ENCODE peak calls at places on chromosomes 4 and X, in four cellular contexts. C is right atrium auricular region, Q is hepatocyte, K is endodermal cell. B is an unnamed sample.

GRCh38 chrX:155611302-155611701 is 1.4 kb downstream of the TMLHE start:
- DNase-seq in C (no peak), Q (no peak), K (no peak), B (no peak)

GRCh38 chrX:150165776-150166610 is 197.1 kb upstream of the MAMLD1 start:
- DNase-seq in C (no peak), Q (no peak), K (no peak), B (no peak)

GRCh38 chrX:39199429-39199828 is 398.2 kb downstream of the MID1IP1 start:
- DNase-seq in K (no peak), C (no peak), Q (no peak), B (no peak)

GRCh38 chr4:173527103-173527876 is 2.7 kb downstream of the HAND2 start:
- DNase-seq in C (no peak), K (peak), Q (no peak), B (peak)

GRCh38 chr4:91894006-91894405 is 409.8 kb upstream of the GRID2 start:
- DNase-seq in K (no peak), Q (no peak), C (no peak), B (no peak)

GRCh38 chrX:40307871-40308270 is 210.1 kb upstream of the BCOR start:
- DNase-seq in C (no peak), K (no peak), Q (no peak), B (no peak)

GRCh38 chr4:87179751-87180150 is 40.7 kb downstream of the KLHL8 start:
- DNase-seq in C (no peak), Q (no peak), K (no peak), B (peak)

GRCh38 chr4:158850800-158851644 is 82.2 kb downstream of the FNIP2 start:
- DNase-seq in K (no peak), Q (peak), C (no peak), B (peak)

GRCh38 chr4:66108898-66109297 is 438.6 kb upstream of the EPHA5 start:
- DNase-seq in C (no peak), K (no peak), Q (no peak), B (no peak)

GRCh38 chrX:83511208-83511607 is 3.1 kb downstream of the POU3F4 start:
- DNase-seq in K (peak), C (no peak), Q (no peak), B (no peak)

GRCh38 chr4:120052840-120053239 is 13.8 kb downstream of the MAD2L1 start:
- DNase-seq in Q (peak), K (no peak), C (peak), B (peak)

GRCh38 chr4:100633269-100633668 is 115.4 kb upstream of the EMCN start:
- DNase-seq in C (no peak), K (no peak), Q (no peak), B (no peak)

GRCh38 chr4:126757219-126757618 is 875.5 kb upstream of the INTU start:
- DNase-seq in K (no peak), Q (no peak), C (no peak), B (no peak)

GRCh38 chr4:15873117-15873516 is 65.4 kb downstream of the FGFBP1 start:
- DNase-seq in Q (no peak), C (peak), K (no peak), B (peak)

GRCh38 chrX:15988661-15989603 is 134.3 kb upstream of the AP1S2 start:
- DNase-seq in K (no peak), Q (peak), C (no peak), B (peak)

GRCh38 chr4:83231620-83232056 is 53.0 kb downstream of the COQ2 start:
- DNase-seq in K (no peak), Q (no peak), C (no peak), B (peak)

GRCh38 chr4:8403173-8403753 is 37.3 kb downstream of the ACOX3 start:
- DNase-seq in C (peak), Q (peak), K (peak), B (peak)

GRCh38 chr4:5168891-5169290 is 117.6 kb downstream of the STK32B start:
- DNase-seq in Q (no peak), K (peak), C (no peak), B (no peak)

GRCh38 chr4:26238782-26239647 is 81.8 kb upstream of the RBPJ start:
- DNase-seq in Q (peak), C (no peak), K (peak), B (peak)

GRCh38 chr4:180664766-180665368 is 1578.3 kb upstream of the TENM3 start:
- DNase-seq in C (peak), Q (peak), K (peak), B (peak)

GRCh38 chr4:8380511-8381415 is 59.8 kb downstream of the ACOX3 start:
- DNase-seq in Q (no peak), K (no peak), C (no peak), B (no peak)

GRCh38 chrX:1380672-1381233 is 11.2 kb downstream of the SLC25A6 start:
- DNase-seq in C (no peak), K (peak), Q (no peak), B (no peak)

GRCh38 chr4:54091637-54092404 is 8.1 kb upstream of the GSX2 start:
- DNase-seq in K (peak), Q (peak), C (peak), B (peak)

GRCh38 chr4:3745886-3746656 is 20.1 kb upstream of the ADRA2C start:
- DNase-seq in C (no peak), K (peak), Q (no peak), B (no peak)

GRCh38 chr4:3744901-3745300 is 21.3 kb upstream of the ADRA2C start:
- DNase-seq in Q (no peak), K (no peak), C (no peak), B (no peak)

GRCh38 chr4:3746701-3747581 is 19.2 kb upstream of the ADRA2C start:
- DNase-seq in Q (no peak), C (no peak), K (no peak), B (no peak)

GRCh38 chr4:3749081-3749480 is 17.1 kb upstream of the ADRA2C start:
- DNase-seq in Q (no peak), K (no peak), C (no peak), B (no peak)

DNA sequence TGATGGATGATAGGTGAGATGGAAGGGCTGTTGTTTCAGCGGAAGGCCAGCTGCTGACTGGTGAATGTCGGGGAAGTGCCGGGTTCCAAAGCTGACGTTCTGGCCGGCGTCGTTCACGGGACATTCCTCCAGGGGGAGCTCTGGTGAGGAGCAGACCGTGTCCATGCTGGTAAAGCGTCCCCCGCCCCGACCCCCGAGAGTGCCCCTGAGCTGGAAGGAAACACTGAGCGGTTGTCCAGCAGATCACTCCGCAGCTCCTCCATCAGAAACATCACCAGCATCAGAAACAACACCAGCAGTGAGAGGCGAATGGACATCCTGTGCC is 18.6 kb upstream of the ADRA2C start:
- DNase-seq in K (peak), C (no peak), Q (no peak), B (no peak)
- TF ChIP-seq CTCF in K (peak), C (no peak), Q (peak), B (peak)

GRCh38 chr4:140088317-140088967 is 65.5 kb downstream of the MAML3 start:
- DNase-seq in K (no peak), Q (no peak), C (no peak), B (peak)

GRCh38 chr4:140090215-140090731 is 63.7 kb downstream of the MAML3 start:
- DNase-seq in K (no peak), C (no peak), Q (no peak), B (peak)

GRCh38 chr4:140092094-140092820 is 61.7 kb downstream of the MAML3 start:
- DNase-seq in K (peak), Q (peak), C (peak), B (no peak)

GRCh38 chr4:140089216-140089615 is 64.8 kb downstream of the MAML3 start:
- DNase-seq in Q (no peak), K (no peak), C (no peak), B (no peak)

GRCh38 chr4:140091305-140091704 is 62.7 kb downstream of the MAML3 start:
- DNase-seq in C (no peak), K (no peak), Q (no peak), B (no peak)
- H3K4me3 ChIP-seq in C (no peak), K (peak), Q (no peak), B (no peak)

DNA sequence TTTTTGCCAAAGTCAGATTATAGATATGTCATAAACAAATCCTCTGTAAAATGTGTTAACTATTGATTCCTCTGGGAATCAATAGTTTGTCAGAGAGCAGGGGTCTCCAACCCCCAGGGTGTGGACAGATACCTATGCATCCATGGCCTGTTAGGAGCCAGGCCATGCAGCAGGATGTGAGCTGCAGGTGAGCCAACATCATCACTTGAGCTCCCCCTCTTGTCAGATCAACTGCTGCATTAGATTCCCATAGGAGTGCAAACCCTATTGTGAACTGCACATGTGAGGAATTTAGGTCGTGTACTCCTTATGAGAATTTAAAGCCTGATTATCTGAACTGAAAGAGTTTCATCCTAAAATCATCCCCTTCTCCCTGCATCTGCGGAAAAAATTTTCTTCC is 1365.4 kb downstream of the ARAP2 start:
- DNase-seq in Q (no peak), C (no peak), K (peak), B (no peak)
- TF ChIP-seq CTCF in Q (peak), C (no peak), K (peak), B (no peak)

GRCh38 chr4:36854554-36854953 is 390.0 kb upstream of the NWD2 start:
- DNase-seq in Q (no peak), K (peak), C (no peak), B (no peak)
- H3K4me3 ChIP-seq in Q (no peak), K (no peak), C (no peak), B (no peak)

DNA sequence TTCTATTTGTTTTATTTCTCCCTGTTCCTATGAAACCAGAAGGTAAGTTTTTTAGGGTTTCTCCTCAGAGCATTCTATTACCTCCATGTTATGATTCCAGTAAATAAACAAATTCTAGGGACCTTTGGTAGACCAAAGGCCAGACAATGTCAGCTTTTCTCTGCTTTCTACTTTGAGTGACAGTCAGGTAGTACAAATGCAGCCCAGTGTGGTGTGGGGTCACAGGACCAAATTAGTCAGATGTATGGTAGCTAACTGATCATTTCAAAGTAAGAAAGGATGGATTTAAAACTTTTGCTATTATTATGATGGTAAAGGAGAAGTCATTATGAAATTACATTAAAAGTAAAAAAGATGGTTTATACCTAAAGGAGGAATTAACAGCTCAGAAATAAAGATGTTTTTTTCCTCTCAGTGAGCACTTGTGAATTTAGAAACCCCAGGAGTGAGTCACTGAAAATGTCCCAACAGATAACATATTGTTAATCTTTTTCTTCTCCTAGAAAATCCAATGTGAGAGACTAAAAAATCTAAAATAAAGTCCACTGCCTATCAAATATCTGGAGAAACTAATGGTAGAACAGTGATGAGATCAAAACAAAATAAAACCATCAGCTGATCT is 16.7 kb upstream of the KLHL2 start:
- DNase-seq in Q (no peak), C (no peak), K (no peak), B (no peak)
- TF ChIP-seq CTCF in Q (no peak), C (no peak), K (no peak), B (no peak)

DNA sequence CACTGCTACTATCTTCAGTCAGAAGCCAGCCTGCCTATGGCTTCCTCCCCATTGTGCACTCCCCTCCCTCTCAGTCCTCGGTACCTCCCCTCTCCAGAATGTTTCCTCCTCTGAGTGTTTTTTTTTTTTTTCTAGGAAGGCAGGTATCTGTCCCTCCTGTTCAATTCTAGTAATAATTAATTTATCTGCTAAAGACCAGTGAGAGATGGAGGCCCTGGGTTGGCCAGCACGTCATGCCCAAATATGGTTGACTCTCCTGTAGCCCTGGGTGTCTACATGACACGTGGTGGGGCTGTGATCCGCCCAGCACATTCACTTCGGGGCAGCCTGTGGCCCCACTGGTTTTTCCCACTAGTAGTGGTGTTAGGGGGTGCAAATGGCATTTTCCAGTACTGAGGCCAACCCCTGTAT is 1.8 kb downstream of the FLNA start:
- DNase-seq in K (no peak), Q (no peak), C (no peak), B (peak)
- H3K4me3 ChIP-seq in K (peak), Q (no peak), C (peak), B (peak)

GRCh38 chrX:125620715-125621587 is 301.3 kb downstream of the TEX13C start:
- DNase-seq in C (no peak), Q (no peak), K (no peak), B (no peak)

GRCh38 chrX:125628435-125628834 is 308.8 kb downstream of the TEX13C start:
- DNase-seq in Q (no peak), K (peak), C (no peak), B (no peak)

GRCh38 chrX:125627676-125628075 is 308.0 kb downstream of the TEX13C start:
- DNase-seq in C (no peak), K (no peak), Q (no peak), B (no peak)

GRCh38 chrX:125621588-125621927 is 301.9 kb downstream of the TEX13C start:
- DNase-seq in K (no peak), Q (no peak), C (no peak), B (no peak)

GRCh38 chrX:125622899-125623298 is 303.2 kb downstream of the TEX13C start:
- DNase-seq in Q (no peak), K (no peak), C (no peak), B (no peak)
- TF ChIP-seq CTCF in Q (no peak), K (no peak), C (no peak), B (no peak)

DNA sequence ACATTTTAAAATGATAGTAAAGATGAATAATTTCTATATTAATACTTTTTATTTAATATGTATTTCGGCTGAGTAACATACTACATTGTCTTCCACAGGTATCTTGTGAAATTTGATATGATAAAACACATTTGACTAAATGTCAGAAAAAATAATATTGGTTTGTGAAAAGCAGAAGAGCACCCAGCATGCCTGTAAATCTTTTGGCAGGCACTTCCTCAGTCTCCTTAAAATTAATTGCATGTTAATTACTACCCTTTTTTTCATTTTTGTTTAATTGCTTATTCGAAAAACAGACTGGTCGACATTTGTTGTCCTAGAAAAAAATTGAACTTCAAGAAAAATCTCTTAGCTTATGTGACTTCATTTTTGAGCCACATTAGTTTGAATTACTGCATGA is 40.6 kb downstream of the CLCN3 start:
- DNase-seq in K (no peak), C (no peak), Q (no peak), B (no peak)
- H3K4me3 ChIP-seq in K (peak), C (peak), Q (peak), B (peak)

GRCh38 chr4:88643932-88644331 is 51.7 kb downstream of the HERC3 start:
- DNase-seq in Q (no peak), K (no peak), C (no peak), B (no peak)
- TF ChIP-seq CTCF in Q (no peak), K (no peak), C (no peak), B (no peak)